ENCODE peak calls at places on chromosome 19, in seven cellular contexts. H is AG09309, O is dorsolateral prefrontal cortex, N is fibroblast of mammary gland, E is cardiac muscle cell, G is IMR-90, S is brain microvascular endothelial cell. B is an unnamed sample.

GRCh38 chr19:39131255-39131755 is 5.7 kb downstream of the PAK4 start:
- DNase-seq in S (peak; percentile 22), E (peak; percentile 31), G (peak; percentile 35), N (peak; percentile 22), O (no peak), H (no peak), B (no peak)

GRCh38 chr19:29887498-29887897 is 54.5 kb upstream of the URI1 start:
- DNase-seq in O (no peak), E (peak; percentile 39), H (no peak), N (no peak), G (peak; percentile 10), S (no peak), B (no peak)

GRCh38 chr19:50517704-50518075 is 4.0 kb upstream of the ASPDH start:
- DNase-seq in S (no peak), H (no peak), N (no peak), E (no peak), G (no peak), O (no peak), B (no peak)

GRCh38 chr19:2701361-2702169 is 929 bp downstream of the GNG7 start:
- DNase-seq in G (no peak), H (no peak), O (no peak), S (no peak), N (no peak), E (no peak), B (no peak)

GRCh38 chr19:35164418-35164817 is 9.9 kb downstream of the FXYD5 start:
- DNase-seq in O (no peak), S (no peak), E (no peak), H (no peak), N (no peak), G (no peak), B (no peak)

GRCh38 chr19:47241919-47242644 is 11.1 kb upstream of the BBC3 start:
- DNase-seq in O (no peak), E (no peak), S (no peak), G (no peak), H (no peak), N (no peak), B (no peak)

GRCh38 chr19:13899912-13900584 is 5.9 kb downstream of the BRME1 start:
- DNase-seq in G (peak; percentile 36), N (peak; percentile 10), O (no peak), H (no peak), S (no peak), E (no peak), B (no peak)

GRCh38 chr19:30457484-30457883 is 85.3 kb downstream of the ZNF536 start:
- DNase-seq in E (no peak), H (no peak), N (no peak), S (no peak), G (no peak), O (no peak), B (no peak)

GRCh38 chr19:35519291-35519690 is 5.8 kb upstream of the DMKN start:
- DNase-seq in H (peak; percentile 28), G (peak; percentile 27), S (no peak), O (no peak), E (peak; percentile 30), N (peak; percentile 55), B (no peak)

GRCh38 chr19:932647-933552 is 7.1 kb downstream of the ARID3A start:
- DNase-seq in N (peak; percentile 93), S (peak; percentile 70), G (peak; percentile 94), E (peak; percentile 97), H (peak; percentile 63), O (peak; percentile 63), B (no peak)

GRCh38 chr19:5621945-5622464 is 571 bp downstream of the SAFB2 start:
- DNase-seq in H (no peak), G (no peak), N (no peak), S (no peak), O (no peak), E (no peak), B (no peak)

GRCh38 chr19:56838680-56838929 is 1.9 kb downstream of the PEG3 start:
- DNase-seq in G (no peak), N (no peak), E (no peak), O (no peak), S (no peak), H (no peak), B (no peak)

GRCh38 chr19:56837892-56838679 is 2.4 kb downstream of the PEG3 start:
- DNase-seq in E (peak; percentile 83), N (peak; percentile 39), S (peak; percentile 18), O (peak; percentile 72), H (no peak), G (no peak), B (peak; percentile 38)

GRCh38 chr19:56837492-56837891 is 3.0 kb downstream of the PEG3 start:
- DNase-seq in H (no peak), N (peak; percentile 45), O (peak; percentile 76), G (no peak), S (peak; percentile 20), E (peak; percentile 77), B (peak; percentile 47)

GRCh38 chr19:56836059-56836458 is 4.5 kb downstream of the PEG3 start:
- DNase-seq in S (no peak), H (no peak), E (no peak), O (no peak), G (no peak), N (no peak), B (no peak)

GRCh38 chr19:56837004-56837403 is 3.5 kb downstream of the PEG3 start:
- DNase-seq in S (no peak), G (no peak), H (no peak), O (no peak), N (no peak), E (no peak), B (no peak)
- H3K4me3 ChIP-seq in S (no peak overlapping the region), G (no peak overlapping the region), H (no peak overlapping the region), O (peak overlapping the region; percentile 79), N (no peak overlapping the region), E (no peak overlapping the region), B (no peak overlapping the region)

GRCh38 chr19:3981373-3981735 is 3.9 kb downstream of the EEF2 start:
- DNase-seq in H (no peak), O (no peak), E (no peak), S (no peak), N (no peak), G (no peak), B (no peak)

GRCh38 chr19:3983542-3983914 is 1.7 kb downstream of the EEF2 start:
- DNase-seq in S (no peak), O (no peak), E (no peak), H (no peak), G (no peak), N (no peak), B (no peak)

GRCh38 chr19:3981736-3982681 is 3.3 kb downstream of the EEF2 start:
- DNase-seq in H (no peak), N (no peak), G (no peak), S (no peak), E (no peak), O (no peak), B (no peak)

GRCh38 chr19:3983936-3984583 is 1.2 kb downstream of the EEF2 start:
- DNase-seq in H (no peak), S (no peak), E (peak; percentile 60), G (peak; percentile 47), O (no peak), N (peak; percentile 59), B (no peak)

GRCh38 chr19:3982701-3983541 is 2.3 kb downstream of the EEF2 start:
- DNase-seq in N (peak; percentile 84), E (peak; percentile 47), S (no peak), H (no peak), G (peak; percentile 74), O (no peak), B (no peak)
- H3K4me3 ChIP-seq in N (peak overlapping the region; percentile 91), E (no peak overlapping the region), S (peak overlapping the region; percentile 100), H (peak overlapping the region; percentile 78), G (peak overlapping the region; percentile 79), O (peak overlapping the region; percentile 95), B (peak overlapping the region; percentile 92)

DNA sequence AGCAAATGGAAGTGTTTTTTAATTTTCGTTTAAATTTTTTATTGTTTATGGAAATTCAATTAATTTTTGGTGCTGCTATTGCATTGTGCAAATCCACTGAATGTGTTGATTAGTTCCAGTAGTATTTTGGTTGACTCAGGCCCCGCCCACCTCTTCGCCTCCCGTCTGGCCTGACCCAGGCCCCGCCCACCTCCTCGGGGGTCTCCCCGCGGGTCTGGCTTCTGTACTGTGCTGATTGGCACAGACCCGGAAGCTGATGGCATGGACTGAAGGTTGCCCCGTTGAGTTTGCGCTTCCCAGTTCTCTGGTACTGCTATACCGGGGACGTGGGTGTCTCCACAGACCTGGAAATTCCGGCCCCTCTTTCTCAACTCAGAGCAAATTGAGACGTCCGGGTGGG is 14.6 kb downstream of the ZNF701 start:
- DNase-seq in N (no peak), E (no peak), S (no peak), H (no peak), O (no peak), G (no peak), B (no peak)
- H3K4me3 ChIP-seq in N (peak overlapping the region; percentile 12), E (no peak overlapping the region), S (no peak overlapping the region), H (no peak overlapping the region), O (no peak overlapping the region), G (no peak overlapping the region), B (no peak overlapping the region)

GRCh38 chr19:7383284-7383683 is 34.5 kb downstream of the ARHGEF18 start:
- DNase-seq in N (no peak), E (no peak), S (no peak), H (no peak), G (no peak), O (no peak), B (no peak)

GRCh38 chr19:7382694-7383093 is 34.0 kb downstream of the ARHGEF18 start:
- DNase-seq in G (no peak), O (no peak), H (no peak), E (no peak), N (no peak), S (no peak), B (no peak)

GRCh38 chr19:7385062-7385461 is 36.3 kb downstream of the ARHGEF18 start:
- DNase-seq in G (no peak), N (no peak), S (no peak), H (no peak), O (no peak), E (no peak), B (no peak)

GRCh38 chr19:7377196-7377595 is 28.5 kb downstream of the ARHGEF18 start:
- DNase-seq in S (no peak), H (no peak), O (no peak), N (no peak), G (no peak), E (no peak), B (no peak)

DNA sequence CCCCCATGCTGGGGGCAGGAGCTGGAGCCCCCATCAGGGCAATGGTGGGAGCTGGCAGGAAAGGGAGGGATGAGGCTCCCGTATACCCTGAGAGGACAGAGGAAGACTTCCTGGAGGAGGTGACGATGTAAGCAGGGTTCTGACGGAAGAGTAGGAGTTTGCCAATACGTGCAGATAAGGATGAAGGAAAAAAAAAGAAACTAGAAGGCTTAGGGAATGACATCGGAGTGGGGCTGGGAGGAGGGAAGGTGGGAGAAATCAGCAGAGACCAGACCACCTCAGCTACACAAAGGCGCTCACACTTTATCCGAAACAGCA is 32.3 kb downstream of the ARHGEF18 start:
- DNase-seq in O (no peak), E (no peak), G (no peak), S (no peak), N (no peak), H (no peak), B (no peak)
- H3K4me3 ChIP-seq in O (no peak overlapping the region), E (no peak overlapping the region), G (no peak overlapping the region), S (no peak overlapping the region), N (no peak overlapping the region), H (no peak overlapping the region), B (no peak overlapping the region)

DNA sequence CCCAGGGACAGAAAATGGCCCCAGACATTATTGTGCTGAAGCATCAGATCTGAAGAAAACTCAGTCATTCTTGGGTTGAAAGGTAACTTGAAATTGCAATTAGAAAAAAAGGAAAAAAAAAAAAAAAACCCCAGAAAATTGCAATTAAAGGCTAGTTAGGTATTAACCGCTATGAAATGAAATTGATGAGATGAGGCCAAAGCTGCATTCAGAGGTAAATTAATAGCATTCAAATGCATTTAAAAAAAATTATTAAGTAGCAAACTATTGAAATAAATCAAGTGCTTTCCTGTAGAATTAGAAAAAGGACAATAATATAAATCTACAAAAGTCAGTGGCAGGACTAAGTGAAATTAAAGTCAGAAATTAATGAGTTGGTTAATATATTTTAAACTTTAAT is 6.4 kb downstream of the PGLS start:
- DNase-seq in E (no peak), G (no peak), O (no peak), N (no peak), H (no peak), S (no peak), B (no peak)
- H3K4me3 ChIP-seq in E (no peak overlapping the region), G (no peak overlapping the region), O (no peak overlapping the region), N (no peak overlapping the region), H (no peak overlapping the region), S (no peak overlapping the region), B (no peak overlapping the region)

B was measured in kidney epithelial cell.